ENCODE peak calls at places on chromosomes 16 and 17, in nine cellular contexts. D is WTC11; U is transverse colon; J is neural progenitor cell; C is head of caudate nucleus; H is MCF 10A; L is choroid plexus epithelial cell; K is stimulated activated CD8-positive, alpha-beta memory T cell treated with anti-CD3 and anti-CD28 coated beads, Interleukin-2, amount 100 ng/mL, for 48 hours; Q is ELR. R is an unnamed sample.

GRCh38 chr17:37389160-37389559 is 13.4 kb downstream of the C17orf78 start:
- DNase-seq in D (no peak), U (peak; percentile 16), J (no peak), C (no peak), H (no peak), L (no peak), K (no peak), Q (no peak), R (no peak)

GRCh38 chr16:29182501-29182900 is 197.6 kb downstream of the LAT start:
- DNase-seq in D (no peak), U (no peak), J (no peak), C (no peak), H (no peak), L (no peak), K (no peak), Q (no peak), R (no peak)

GRCh38 chr17:16950488-16950887 is 21.4 kb downstream of the TNFRSF13B start:
- DNase-seq in D (no peak), U (no peak), J (no peak), C (no peak), H (no peak), L (no peak), K (no peak), Q (no peak), R (no peak)

GRCh38 chr17:79788989-79789942 is 7.6 kb downstream of the CBX8 start:
- DNase-seq in D (peak; percentile 82), U (no peak), J (peak; percentile 91), C (no peak), H (no peak), L (no peak), K (no peak), Q (no peak), R (no peak)

GRCh38 chr17:31758646-31759045 is 100.4 kb downstream of the COPRS start:
- DNase-seq in D (no peak), U (no peak), J (no peak), C (no peak), H (no peak), L (no peak), K (no peak), Q (no peak), R (no peak)

GRCh38 chr17:18921912-18922451 is 30.0 kb upstream of the SLC5A10 start:
- DNase-seq in D (no peak), U (peak; percentile 28), J (no peak), C (no peak), H (no peak), L (peak; percentile 39), K (no peak), Q (no peak), R (no peak)

GRCh38 chr17:67476787-67477335 is 99.8 kb downstream of the PITPNC1 start:
- DNase-seq in D (no peak), U (no peak), J (no peak), C (no peak), H (no peak), L (no peak), K (no peak), Q (no peak), R (no peak)

GRCh38 chr17:47603830-47604229 is 45.9 kb upstream of the KPNB1 start:
- DNase-seq in D (no peak), U (no peak), J (no peak), C (no peak), H (no peak), L (peak; percentile 26), K (no peak), Q (no peak), R (no peak)

GRCh38 chr16:6081320-6081976 is 983.9 kb upstream of the EEF2KMT start:
- DNase-seq in D (peak; percentile 9), U (peak; percentile 37), J (peak; percentile 59), C (peak; percentile 22), H (peak; percentile 0), L (no peak), K (peak; percentile 11), Q (peak; percentile 0), R (no peak)

GRCh38 chr17:83009414-83010322 is 69.7 kb upstream of the METRNL start:
- DNase-seq in D (no peak), U (no peak), J (no peak), C (no peak), H (no peak), L (no peak), K (no peak), Q (no peak), R (no peak)

GRCh38 chr17:32536736-32537646 is 50.2 kb downstream of the CDK5R1 start:
- DNase-seq in D (no peak), U (no peak), J (no peak), C (no peak), H (no peak), L (peak; percentile 86), K (no peak), Q (peak; percentile 78), R (no peak)

GRCh38 chr16:65658339-65659275 is 536.7 kb upstream of the CDH11 start:
- DNase-seq in D (no peak), U (no peak), J (no peak), C (no peak), H (peak; percentile 99), L (peak; percentile 84), K (no peak), Q (peak; percentile 80), R (no peak)

GRCh38 chr17:37607637-37608368 is 1.4 kb downstream of the SYNRG start:
- DNase-seq in D (no peak), U (peak; percentile 32), J (peak; percentile 2), C (no peak), H (no peak), L (no peak), K (no peak), Q (no peak), R (no peak)

GRCh38 chr16:26981266-26981938 is 85.3 kb upstream of the C16orf82 start:
- DNase-seq in D (no peak), U (no peak), J (no peak), C (no peak), H (no peak), L (peak; percentile 87), K (no peak), Q (peak; percentile 90), R (no peak)

GRCh38 chr16:29757950-29758466 is 12.2 kb upstream of the C16orf54 start:
- DNase-seq in D (no peak), U (no peak), J (no peak), C (no peak), H (no peak), L (peak; percentile 81), K (no peak), Q (no peak), R (no peak)

GRCh38 chr17:66255112-66255511 is 25.9 kb upstream of the APOH start:
- DNase-seq in D (no peak), U (no peak), J (peak; percentile 73), C (peak; percentile 43), H (peak; percentile 82), L (peak; percentile 92), K (no peak), Q (peak; percentile 88), R (no peak)

GRCh38 chr17:74268554-74268953 is 5.5 kb upstream of the DNAI2 start:
- DNase-seq in D (no peak), U (no peak), J (no peak), C (no peak), H (no peak), L (no peak), K (no peak), Q (no peak), R (no peak)

GRCh38 chr16:67199011-67199807 is at the start of gene ELMO3:
- DNase-seq in D (peak; percentile 84), U (peak; percentile 88), J (peak; percentile 87), C (no peak), H (peak; percentile 71), L (no peak), K (no peak), Q (no peak), R (no peak)

GRCh38 chr17:77436058-77436442 is 295.3 kb downstream of the SEC14L1 start:
- DNase-seq in D (no peak), U (no peak), J (peak; percentile 77), C (no peak), H (no peak), L (no peak), K (no peak), Q (no peak), R (no peak)

GRCh38 chr17:7820231-7820630 is 13.8 kb upstream of the KDM6B start:
- DNase-seq in D (no peak), U (no peak), J (no peak), C (no peak), H (no peak), L (no peak), K (no peak), Q (no peak), R (no peak)

GRCh38 chr17:28999216-28999615 is 6.6 kb downstream of the SEZ6 start:
- DNase-seq in D (no peak), U (no peak), J (no peak), C (no peak), H (no peak), L (no peak), K (no peak), Q (no peak), R (no peak)

GRCh38 chr17:77692571-77693161 is 265.8 kb upstream of the TNRC6C start:
- DNase-seq in D (no peak), U (no peak), J (no peak), C (no peak), H (peak; percentile 69), L (no peak), K (no peak), Q (peak; percentile 79), R (no peak)

GRCh38 chr17:1485748-1486376 is 6.6 kb downstream of the MYO1C start:
- DNase-seq in D (peak; percentile 51), U (peak; percentile 76), J (peak; percentile 41), C (no peak), H (peak; percentile 46), L (peak; percentile 41), K (peak; percentile 38), Q (peak; percentile 72), R (no peak)

GRCh38 chr16:1823821-1824220 is 2.8 kb downstream of the HAGH start:
- DNase-seq in D (peak; percentile 67), U (no peak), J (peak; percentile 72), C (no peak), H (peak; percentile 51), L (peak; percentile 61), K (no peak), Q (peak; percentile 63), R (no peak)

GRCh38 chr16:1413684-1414531 is 596 bp downstream of the UNKL start:
- DNase-seq in D (peak; percentile 85), U (peak; percentile 67), J (peak; percentile 80), C (peak; percentile 44), H (peak; percentile 49), L (peak; percentile 61), K (peak; percentile 59), Q (peak; percentile 49), R (peak; percentile 25)

GRCh38 chr16:28876973-28877641 is 1.2 kb upstream of the ATP2A1 start:
- DNase-seq in D (no peak), U (no peak), J (peak; percentile 33), C (no peak), H (no peak), L (no peak), K (no peak), Q (no peak), R (no peak)

GRCh38 chr16:80792031-80792430 is 12.4 kb downstream of the CDYL2 start:
- DNase-seq in D (no peak), U (no peak), J (no peak), C (no peak), H (no peak), L (peak; percentile 8), K (no peak), Q (no peak), R (no peak)

GRCh38 chr17:78486228-78486802 is 90.9 kb downstream of the DNAH17 start:
- DNase-seq in D (no peak), U (no peak), J (no peak), C (no peak), H (no peak), L (no peak), K (no peak), Q (no peak), R (no peak)

GRCh38 chr17:10797848-10798328 is 6.0 kb downstream of the TMEM238L start:
- DNase-seq in D (no peak), U (peak; percentile 57), J (no peak), C (no peak), H (no peak), L (no peak), K (no peak), Q (no peak), R (no peak)

GRCh38 chr17:27379863-27380533 is 76.2 kb upstream of the KSR1 start:
- DNase-seq in D (no peak), U (peak; percentile 44), J (peak; percentile 77), C (peak; percentile 69), H (peak; percentile 63), L (peak; percentile 64), K (no peak), Q (peak; percentile 65), R (no peak)

GRCh38 chr16:80896778-80897177 is 92.4 kb upstream of the CDYL2 start:
- DNase-seq in D (no peak), U (no peak), J (no peak), C (no peak), H (no peak), L (no peak), K (no peak), Q (no peak), R (no peak)